ENCODE peak calls at places on chromosomes 4 and X, in six cellular contexts. C is bronchial epithelial cell, L is lower leg skin, J is Peyer's patch, Y is lower lobe of right lung, D is progenitor cell of endocrine pancreas. H is an unnamed sample.

GRCh38 chr4:1981251-1982055 is 27.3 kb downstream of the NELFA start:
- DNase-seq in C (no peak), L (no peak), J (no peak), Y (no peak), D (no peak), H (no peak)

GRCh38 chr4:103498161-103499070 is 221.4 kb downstream of the TACR3 start:
- DNase-seq in C (peak), L (no peak), J (no peak), Y (no peak), D (no peak), H (no peak)

GRCh38 chr4:52711271-52711670 is 40.0 kb downstream of the ERVMER34-1 start:
- DNase-seq in C (peak), L (no peak), J (no peak), Y (no peak), D (no peak), H (no peak)

GRCh38 chr4:139085141-139085540 is 69.6 kb downstream of the NOCT start:
- DNase-seq in C (peak), L (no peak), J (no peak), Y (no peak), D (no peak), H (no peak)

GRCh38 chrX:118026631-118027030 is 90.0 kb downstream of the KLHL13 start:
- DNase-seq in C (no peak), L (no peak), J (no peak), Y (no peak), D (no peak), H (no peak)

GRCh38 chr4:188463909-188464308 is 324.7 kb downstream of the TRIML1 start:
- DNase-seq in C (no peak), L (no peak), J (no peak), Y (no peak), D (no peak), H (no peak)

GRCh38 chr4:166309286-166309685 is 436.2 kb downstream of the TLL1 start:
- DNase-seq in C (no peak), L (no peak), J (no peak), Y (no peak), D (no peak), H (no peak)

GRCh38 chrX:21734175-21734574 is 23.7 kb downstream of the SMPX start:
- DNase-seq in C (no peak), L (no peak), J (no peak), Y (no peak), D (no peak), H (no peak)

GRCh38 chrX:108439961-108440696 is 491 bp downstream of the COL4A5 start:
- DNase-seq in C (no peak), L (no peak), J (no peak), Y (peak), D (peak), H (no peak)

GRCh38 chr4:63233679-63234078 is 1175.6 kb downstream of the TECRL start:
- DNase-seq in C (no peak), L (no peak), J (no peak), Y (no peak), D (no peak), H (no peak)

GRCh38 chrX:30620980-30621716 is 32.1 kb upstream of the GK start:
- DNase-seq in C (peak), L (peak), J (no peak), Y (no peak), D (no peak), H (no peak)

GRCh38 chrX:52277666-52278065 is 91.2 kb upstream of the XAGE2 start:
- DNase-seq in C (peak), L (no peak), J (no peak), Y (no peak), D (no peak), H (no peak)

GRCh38 chr4:119299221-119300071 is 22.5 kb downstream of the FABP2 start:
- DNase-seq in C (peak), L (no peak), J (peak), Y (no peak), D (no peak), H (no peak)

GRCh38 chrX:41759817-41760216 is 35.8 kb downstream of the GPR82 start:
- DNase-seq in C (peak), L (no peak), J (no peak), Y (no peak), D (no peak), H (no peak)

GRCh38 chr4:86356831-86357230 is 3.0 kb downstream of the MAPK10 start:
- DNase-seq in C (no peak), L (no peak), J (no peak), Y (no peak), D (no peak), H (no peak)

GRCh38 chr4:75512336-75513211 is 1.6 kb downstream of the RCHY1 start:
- DNase-seq in C (peak), L (no peak), J (no peak), Y (no peak), D (no peak), H (no peak)

GRCh38 chr4:164779811-164780216 is 25.9 kb downstream of the SMIM31 start:
- DNase-seq in C (peak), L (no peak), J (no peak), Y (no peak), D (peak), H (no peak)

GRCh38 chr4:93749351-93749761 is 79.2 kb upstream of the ATOH1 start:
- DNase-seq in C (no peak), L (no peak), J (no peak), Y (no peak), D (no peak), H (no peak)

GRCh38 chr4:41391271-41391670 is 134.5 kb downstream of the UCHL1 start:
- DNase-seq in C (no peak), L (no peak), J (no peak), Y (no peak), D (no peak), H (no peak)

GRCh38 chr4:108255203-108255747 is 86.5 kb upstream of the LEF1 start:
- DNase-seq in C (no peak), L (no peak), J (no peak), Y (no peak), D (no peak), H (no peak)

GRCh38 chr4:7034262-7035081 is 8.7 kb upstream of the TADA2B start:
- DNase-seq in C (peak), L (no peak), J (no peak), Y (peak), D (peak), H (peak)

GRCh38 chr4:150078041-150078995 is at the start of gene DCLK2:
- DNase-seq in C (no peak), L (peak), J (peak), Y (peak), D (peak), H (peak)

GRCh38 chr4:78068481-78068880 is 11.4 kb downstream of the FRAS1 start:
- DNase-seq in C (no peak), L (no peak), J (no peak), Y (no peak), D (no peak), H (no peak)

GRCh38 chrX:153966283-153966688 is 5.3 kb downstream of the HCFC1 start:
- DNase-seq in C (no peak), L (no peak), J (no peak), Y (no peak), D (no peak), H (no peak)

GRCh38 chr4:985123-985830 is 1.6 kb upstream of the IDUA start:
- DNase-seq in C (peak), L (no peak), J (peak), Y (peak), D (no peak), H (no peak)

GRCh38 chr4:182307746-182308145 is 64.5 kb downstream of the TENM3 start:
- DNase-seq in C (peak), L (no peak), J (no peak), Y (no peak), D (no peak), H (no peak)

GRCh38 chrX:18368402-18368801 is 13.9 kb upstream of the SCML2 start:
- DNase-seq in C (no peak), L (no peak), J (no peak), Y (no peak), D (no peak), H (no peak)

GRCh38 chrX:22090181-22090580 is 58.1 kb downstream of the PHEX start:
- DNase-seq in C (no peak), L (no peak), J (no peak), Y (no peak), D (no peak), H (no peak)

GRCh38 chr4:186885289-186885688 is 161.6 kb upstream of the FAT1 start:
- DNase-seq in C (no peak), L (no peak), J (no peak), Y (no peak), D (no peak), H (no peak)

GRCh38 chrX:47497274-47497673 is 14.3 kb upstream of the ZNF41 start:
- DNase-seq in C (no peak), L (no peak), J (no peak), Y (no peak), D (no peak), H (no peak)

GRCh38 chr4:3368841-3369760 is 72.7 kb upstream of the HGFAC start:
- DNase-seq in C (no peak), L (no peak), J (no peak), Y (no peak), D (no peak), H (peak)

GRCh38 chrX:107579956-107580355 is 48.4 kb upstream of the PRPS1 start:
- DNase-seq in C (peak), L (no peak), J (no peak), Y (no peak), D (no peak), H (no peak)

GRCh38 chr4:168197926-168198325 is 105.6 kb downstream of the ANXA10 start:
- DNase-seq in C (peak), L (no peak), J (no peak), Y (no peak), D (no peak), H (no peak)

GRCh38 chr4:142036795-142037583 is 400.6 kb downstream of the IL15 start:
- DNase-seq in C (peak), L (no peak), J (no peak), Y (no peak), D (no peak), H (no peak)

GRCh38 chr4:8407756-8408155 is 32.8 kb downstream of the ACOX3 start:
- DNase-seq in C (no peak), L (no peak), J (no peak), Y (peak), D (no peak), H (no peak)

GRCh38 chr4:3375688-3376087 is 66.1 kb upstream of the HGFAC start:
- DNase-seq in C (peak), L (no peak), J (no peak), Y (peak), D (no peak), H (no peak)

GRCh38 chr4:104394409-104394813 is 100.3 kb downstream of the CXXC4 start:
- DNase-seq in C (no peak), L (no peak), J (no peak), Y (peak), D (no peak), H (no peak)

GRCh38 chr4:30461218-30461617 is 259.0 kb upstream of the PCDH7 start:
- DNase-seq in C (no peak), L (no peak), J (no peak), Y (no peak), D (no peak), H (no peak)

GRCh38 chr4:41575665-41576064 is 37.7 kb downstream of the LIMCH1 start:
- DNase-seq in C (no peak), L (no peak), J (no peak), Y (no peak), D (no peak), H (no peak)

GRCh38 chr4:82899339-82899738 is 1.2 kb upstream of the THAP9 start:
- DNase-seq in C (peak), L (no peak), J (no peak), Y (no peak), D (no peak), H (no peak)

GRCh38 chr4:82900016-82900334 is 560 bp upstream of the THAP9 start:
- DNase-seq in C (peak), L (no peak), J (no peak), Y (no peak), D (no peak), H (no peak)

GRCh38 chr4:82896755-82897154 is 3.8 kb upstream of the THAP9 start:
- DNase-seq in C (no peak), L (no peak), J (no peak), Y (no peak), D (no peak), H (no peak)

GRCh38 chr4:82900335-82901128 is at the start of gene THAP9:
- DNase-seq in C (peak), L (peak), J (peak), Y (peak), D (peak), H (peak)

DNA sequence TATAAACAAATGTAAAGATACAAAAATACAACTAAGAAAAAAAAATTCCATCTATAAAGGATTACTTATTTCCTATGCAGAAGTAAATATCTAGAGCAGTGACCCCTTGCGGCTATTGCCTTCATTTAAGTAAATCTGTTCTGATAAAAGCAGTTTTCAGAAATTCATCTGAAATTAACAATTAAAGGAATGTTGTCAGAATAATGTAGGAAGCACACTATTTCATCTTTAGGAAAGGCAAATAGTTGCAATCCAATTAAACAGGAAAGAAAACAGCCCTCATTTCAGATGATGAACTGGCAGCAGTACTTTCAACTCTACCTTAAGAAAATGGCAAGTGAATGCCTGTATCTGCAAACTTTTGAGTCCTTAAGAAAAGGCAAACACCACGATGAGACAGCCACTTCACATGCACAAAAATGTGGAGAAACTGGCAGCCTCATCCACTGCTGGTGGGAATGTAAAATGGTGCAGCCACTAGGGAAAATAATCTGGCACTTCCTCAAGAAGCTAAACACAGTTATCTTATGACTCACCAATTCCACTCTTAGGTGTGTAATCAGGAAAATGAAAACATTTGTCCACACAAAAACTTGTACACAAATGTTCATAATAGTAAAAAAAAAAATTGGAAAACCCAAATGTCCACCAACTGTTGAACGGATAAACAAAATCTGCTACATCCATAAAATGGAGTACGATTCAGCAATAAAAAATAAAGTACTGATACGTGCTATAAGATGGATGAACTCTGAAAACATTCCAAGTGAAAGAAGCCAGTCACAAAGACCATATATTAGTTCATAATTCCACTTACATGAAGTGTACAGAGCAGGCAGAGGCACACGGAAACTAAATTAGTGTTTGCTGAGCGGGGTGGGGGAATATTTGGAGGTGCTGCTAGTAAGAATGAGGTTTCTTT is 2.0 kb upstream of the THAP9 start:
- DNase-seq in C (peak), L (no peak), J (no peak), Y (no peak), D (no peak), H (no peak)
- TF ChIP-seq CTCF in C (peak), L (no peak), J (no peak), Y (peak), D (peak), H (peak)

GRCh38 chrX:110212299-110212698 is 105.6 kb downstream of the AMMECR1 start:
- DNase-seq in C (no peak), L (no peak), J (no peak), Y (no peak), D (no peak), H (no peak)
- TF ChIP-seq CTCF in C (no peak), L (no peak), J (no peak), Y (no peak), D (peak), H (peak)

DNA sequence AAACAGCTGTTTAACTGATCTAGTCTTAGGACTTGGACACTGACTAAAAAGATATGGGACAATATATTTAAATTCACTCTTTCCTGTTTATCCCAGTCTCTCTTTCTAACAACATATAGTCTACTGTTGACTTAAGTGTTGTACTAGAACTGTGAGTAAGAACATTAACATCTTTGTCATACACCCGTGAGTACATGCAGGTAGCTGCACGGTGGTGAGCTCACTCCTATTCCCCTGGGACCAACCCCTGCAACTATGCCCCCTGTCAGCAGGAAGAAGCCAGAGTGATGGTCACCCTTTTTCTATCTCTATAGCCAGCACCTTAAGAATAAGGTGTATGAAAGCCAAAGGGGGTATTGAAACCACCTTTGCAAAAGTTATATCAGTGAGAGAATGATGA is 17.6 kb downstream of the TBL1X start:
- DNase-seq in C (peak), L (no peak), J (no peak), Y (no peak), D (no peak), H (no peak)
- TF ChIP-seq CTCF in C (no peak), L (no peak), J (no peak), Y (no peak), D (no peak), H (no peak)

GRCh38 chrX:68719904-68720614 is 72.6 kb downstream of the STARD8 start:
- DNase-seq in C (no peak), L (no peak), J (peak), Y (no peak), D (no peak), H (no peak)
- TF ChIP-seq CTCF in C (peak), L (no peak), J (no peak), Y (peak), D (peak), H (peak)

GRCh38 chr4:121462660-121463261 is 81.9 kb upstream of the QRFPR start:
- DNase-seq in C (peak), L (peak), J (peak), Y (no peak), D (no peak), H (no peak)

GRCh38 chr4:121459056-121459455 is 78.2 kb upstream of the QRFPR start:
- DNase-seq in C (no peak), L (no peak), J (no peak), Y (no peak), D (no peak), H (no peak)

DNA sequence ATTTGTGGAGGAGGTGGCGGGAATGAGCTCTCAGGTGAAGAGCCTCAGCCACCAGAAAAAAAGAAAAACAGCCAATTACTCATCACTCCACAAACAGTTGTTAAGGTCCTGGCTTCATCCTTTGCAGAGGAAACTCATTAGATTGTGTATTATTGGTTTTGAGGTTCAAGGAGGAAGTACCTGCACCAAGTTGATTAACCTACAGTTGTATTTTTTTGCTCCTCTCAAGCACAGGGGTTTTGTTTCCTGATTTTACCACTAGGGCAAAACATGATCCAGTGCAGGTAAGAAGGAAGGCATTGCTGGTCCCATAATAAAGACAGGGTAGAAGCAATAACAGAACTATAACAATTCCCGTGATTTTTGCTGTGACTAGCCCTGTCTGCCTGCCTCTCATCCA is 84.0 kb upstream of the QRFPR start:
- DNase-seq in C (no peak), L (no peak), J (no peak), Y (no peak), D (no peak), H (no peak)
- TF ChIP-seq CTCF in C (no peak), L (no peak), J (no peak), Y (no peak), D (no peak), H (no peak)

GRCh38 chr4:15396157-15396800 is 31.6 kb upstream of the C1QTNF7 start:
- DNase-seq in C (peak), L (no peak), J (peak), Y (peak), D (no peak), H (no peak)
- TF ChIP-seq CTCF in C (peak), L (no peak), J (peak), Y (peak), D (peak), H (peak)

GRCh38 chr4:83054928-83055327 is 19.9 kb downstream of the COPS4 start:
- DNase-seq in C (peak), L (no peak), J (no peak), Y (no peak), D (no peak), H (no peak)
- TF ChIP-seq CTCF in C (no peak), L (no peak), J (peak), Y (peak), D (peak), H (peak)

GRCh38 chrX:112147206-112147605 is 64.6 kb upstream of the TRPC5 start:
- DNase-seq in C (no peak), L (no peak), J (no peak), Y (no peak), D (peak), H (no peak)
- TF ChIP-seq CTCF in C (no peak), L (no peak), J (no peak), Y (no peak), D (peak), H (peak)

DNA sequence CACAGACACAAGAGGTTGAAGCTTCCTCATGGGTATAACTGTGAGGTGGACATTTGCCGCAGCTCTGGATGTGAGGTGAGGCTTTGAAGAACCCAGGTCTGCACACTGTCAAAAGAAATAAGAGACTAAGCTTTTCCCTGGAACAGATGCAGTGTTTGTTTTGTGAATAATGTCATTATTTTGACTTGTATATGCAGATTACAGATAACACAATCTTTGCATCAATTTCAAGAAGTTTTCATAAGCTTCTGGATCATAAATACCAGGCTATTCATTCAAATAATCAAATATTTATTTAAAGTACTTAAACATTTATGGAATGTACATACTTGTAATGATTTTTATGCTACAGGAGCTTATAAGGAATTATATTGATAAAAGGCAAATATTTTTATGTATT is 174.8 kb downstream of the EPHA5 start:
- DNase-seq in C (no peak), L (no peak), J (no peak), Y (no peak), D (no peak), H (no peak)
- TF ChIP-seq CTCF in C (no peak), L (no peak), J (no peak), Y (no peak), D (no peak), H (no peak)

H was measured in chondrocyte.